ENCODE peak calls at places on chromosomes 13 and 19, in seven cellular contexts. One of them, this sample, is unnamed.

GRCh38 chr19:21463449-21464105 is 41.8 kb upstream of the ZNF429 start:
- DNase-seq in CD8-positive, alpha-beta T cell: no peak
- DNase-seq in transverse colon: peak
- DNase-seq in heart right ventricle: peak
- DNase-seq in dorsolateral prefrontal cortex: no peak
- DNase-seq in neuronal stem cell: peak
- DNase-seq in AG04450: no peak
- DNase-seq in this sample: peak

GRCh38 chr19:45814851-45815481 is at the start of gene RSPH6A:
- DNase-seq in neuronal stem cell: no peak
- DNase-seq in AG04450: no peak
- DNase-seq in heart right ventricle: no peak
- DNase-seq in transverse colon: no peak
- DNase-seq in dorsolateral prefrontal cortex: no peak
- DNase-seq in CD8-positive, alpha-beta T cell: no peak
- DNase-seq in this sample: no peak

GRCh38 chr13:76386316-76386715 is 499.9 kb downstream of the KCTD12 start:
- DNase-seq in transverse colon: no peak
- DNase-seq in neuronal stem cell: no peak
- DNase-seq in dorsolateral prefrontal cortex: no peak
- DNase-seq in CD8-positive, alpha-beta T cell: no peak
- DNase-seq in AG04450: no peak
- DNase-seq in heart right ventricle: no peak
- DNase-seq in this sample: no peak

GRCh38 chr13:100301418-100301817 is 212.5 kb downstream of the PCCA start:
- DNase-seq in CD8-positive, alpha-beta T cell: no peak
- DNase-seq in transverse colon: no peak
- DNase-seq in neuronal stem cell: no peak
- DNase-seq in AG04450: no peak
- DNase-seq in dorsolateral prefrontal cortex: no peak
- DNase-seq in heart right ventricle: peak
- DNase-seq in this sample: no peak

GRCh38 chr19:16355293-16356043 is 30.8 kb downstream of the KLF2 start:
- DNase-seq in transverse colon: no peak
- DNase-seq in CD8-positive, alpha-beta T cell: no peak
- DNase-seq in neuronal stem cell: no peak
- DNase-seq in dorsolateral prefrontal cortex: peak
- DNase-seq in heart right ventricle: peak
- DNase-seq in AG04450: no peak
- DNase-seq in this sample: no peak

GRCh38 chr13:33927315-33927714 is 109.4 kb downstream of the RFC3 start:
- DNase-seq in AG04450: no peak
- DNase-seq in dorsolateral prefrontal cortex: no peak
- DNase-seq in neuronal stem cell: no peak
- DNase-seq in transverse colon: no peak
- DNase-seq in CD8-positive, alpha-beta T cell: no peak
- DNase-seq in heart right ventricle: no peak
- DNase-seq in this sample: no peak

GRCh38 chr19:14315433-14315832 is 65.8 kb upstream of the ADGRE5 start:
- DNase-seq in transverse colon: no peak
- DNase-seq in dorsolateral prefrontal cortex: no peak
- DNase-seq in AG04450: no peak
- DNase-seq in heart right ventricle: no peak
- DNase-seq in CD8-positive, alpha-beta T cell: no peak
- DNase-seq in neuronal stem cell: no peak
- DNase-seq in this sample: no peak

GRCh38 chr13:87889241-87889640 is 218.1 kb downstream of the SLITRK5 start:
- DNase-seq in dorsolateral prefrontal cortex: no peak
- DNase-seq in CD8-positive, alpha-beta T cell: no peak
- DNase-seq in heart right ventricle: no peak
- DNase-seq in neuronal stem cell: no peak
- DNase-seq in AG04450: no peak
- DNase-seq in transverse colon: no peak
- DNase-seq in this sample: no peak

GRCh38 chr13:106484084-106484754 is 51.2 kb downstream of the EFNB2 start:
- DNase-seq in dorsolateral prefrontal cortex: no peak
- DNase-seq in transverse colon: no peak
- DNase-seq in CD8-positive, alpha-beta T cell: no peak
- DNase-seq in heart right ventricle: no peak
- DNase-seq in AG04450: no peak
- DNase-seq in neuronal stem cell: no peak
- DNase-seq in this sample: no peak

GRCh38 chr13:93227906-93228801 is 1.5 kb downstream of the GPC6 start:
- DNase-seq in heart right ventricle: peak
- DNase-seq in dorsolateral prefrontal cortex: peak
- DNase-seq in neuronal stem cell: peak
- DNase-seq in transverse colon: peak
- DNase-seq in CD8-positive, alpha-beta T cell: no peak
- DNase-seq in AG04450: no peak
- DNase-seq in this sample: peak

GRCh38 chr13:59680429-59681024 is 483.2 kb downstream of the DIAPH3 start:
- DNase-seq in CD8-positive, alpha-beta T cell: no peak
- DNase-seq in heart right ventricle: no peak
- DNase-seq in neuronal stem cell: no peak
- DNase-seq in AG04450: no peak
- DNase-seq in dorsolateral prefrontal cortex: no peak
- DNase-seq in transverse colon: no peak
- DNase-seq in this sample: no peak

GRCh38 chr13:46146898-46147297 is 35.1 kb downstream of the LCP1 start:
- DNase-seq in heart right ventricle: no peak
- DNase-seq in neuronal stem cell: no peak
- DNase-seq in CD8-positive, alpha-beta T cell: no peak
- DNase-seq in dorsolateral prefrontal cortex: peak
- DNase-seq in AG04450: no peak
- DNase-seq in transverse colon: no peak
- DNase-seq in this sample: no peak

GRCh38 chr19:56110515-56111448 is 10.3 kb downstream of the ZNF787 start:
- DNase-seq in AG04450: no peak
- DNase-seq in CD8-positive, alpha-beta T cell: no peak
- DNase-seq in neuronal stem cell: no peak
- DNase-seq in heart right ventricle: peak
- DNase-seq in dorsolateral prefrontal cortex: no peak
- DNase-seq in transverse colon: peak
- DNase-seq in this sample: no peak

GRCh38 chr19:56106993-56107392 is 14.1 kb downstream of the ZNF787 start:
- DNase-seq in neuronal stem cell: no peak
- DNase-seq in dorsolateral prefrontal cortex: no peak
- DNase-seq in heart right ventricle: no peak
- DNase-seq in AG04450: no peak
- DNase-seq in CD8-positive, alpha-beta T cell: no peak
- DNase-seq in transverse colon: no peak
- DNase-seq in this sample: no peak

GRCh38 chr19:56108447-56109195 is 12.5 kb downstream of the ZNF787 start:
- DNase-seq in CD8-positive, alpha-beta T cell: no peak
- DNase-seq in AG04450: no peak
- DNase-seq in neuronal stem cell: no peak
- DNase-seq in heart right ventricle: no peak
- DNase-seq in dorsolateral prefrontal cortex: no peak
- DNase-seq in transverse colon: no peak
- DNase-seq in this sample: peak

GRCh38 chr19:56107626-56108351 is 13.3 kb downstream of the ZNF787 start:
- DNase-seq in transverse colon: peak
- DNase-seq in dorsolateral prefrontal cortex: no peak
- DNase-seq in heart right ventricle: no peak
- DNase-seq in CD8-positive, alpha-beta T cell: no peak
- DNase-seq in neuronal stem cell: no peak
- DNase-seq in AG04450: no peak
- DNase-seq in this sample: no peak

GRCh38 chr19:56109216-56109615 is 11.9 kb downstream of the ZNF787 start:
- DNase-seq in heart right ventricle: no peak
- DNase-seq in AG04450: no peak
- DNase-seq in dorsolateral prefrontal cortex: no peak
- DNase-seq in neuronal stem cell: no peak
- DNase-seq in CD8-positive, alpha-beta T cell: no peak
- DNase-seq in transverse colon: no peak
- DNase-seq in this sample: no peak
- H3K27ac ChIP-seq in heart right ventricle: peak
- H3K27ac ChIP-seq in AG04450: no peak
- H3K27ac ChIP-seq in dorsolateral prefrontal cortex: peak
- H3K27ac ChIP-seq in neuronal stem cell: peak
- H3K27ac ChIP-seq in CD8-positive, alpha-beta T cell: no peak
- H3K27ac ChIP-seq in transverse colon: peak
- H3K27ac ChIP-seq in this sample: no peak

GRCh38 chr13:49453465-49453864 is 9.4 kb downstream of the SETDB2 start:
- DNase-seq in heart right ventricle: no peak
- DNase-seq in transverse colon: no peak
- DNase-seq in neuronal stem cell: no peak
- DNase-seq in dorsolateral prefrontal cortex: no peak
- DNase-seq in AG04450: no peak
- DNase-seq in CD8-positive, alpha-beta T cell: no peak
- DNase-seq in this sample: no peak

GRCh38 chr13:49457221-49457620 is 13.1 kb downstream of the SETDB2 start:
- DNase-seq in neuronal stem cell: no peak
- DNase-seq in CD8-positive, alpha-beta T cell: no peak
- DNase-seq in transverse colon: no peak
- DNase-seq in dorsolateral prefrontal cortex: no peak
- DNase-seq in AG04450: no peak
- DNase-seq in heart right ventricle: no peak
- DNase-seq in this sample: no peak

GRCh38 chr13:49455016-49455398 is 10.9 kb downstream of the SETDB2 start:
- DNase-seq in AG04450: no peak
- DNase-seq in neuronal stem cell: no peak
- DNase-seq in transverse colon: no peak
- DNase-seq in CD8-positive, alpha-beta T cell: no peak
- DNase-seq in heart right ventricle: no peak
- DNase-seq in dorsolateral prefrontal cortex: no peak
- DNase-seq in this sample: no peak

GRCh38 chr13:49454388-49455015 is 10.4 kb downstream of the SETDB2 start:
- DNase-seq in transverse colon: no peak
- DNase-seq in AG04450: peak
- DNase-seq in neuronal stem cell: no peak
- DNase-seq in dorsolateral prefrontal cortex: no peak
- DNase-seq in heart right ventricle: no peak
- DNase-seq in CD8-positive, alpha-beta T cell: no peak
- DNase-seq in this sample: no peak

GRCh38 chr13:49456156-49456555 is 12.1 kb downstream of the SETDB2 start:
- DNase-seq in neuronal stem cell: no peak
- DNase-seq in heart right ventricle: no peak
- DNase-seq in transverse colon: no peak
- DNase-seq in dorsolateral prefrontal cortex: no peak
- DNase-seq in CD8-positive, alpha-beta T cell: no peak
- DNase-seq in AG04450: no peak
- DNase-seq in this sample: no peak
- H3K27ac ChIP-seq in neuronal stem cell: no peak
- H3K27ac ChIP-seq in heart right ventricle: no peak
- H3K27ac ChIP-seq in transverse colon: no peak
- H3K27ac ChIP-seq in dorsolateral prefrontal cortex: no peak
- H3K27ac ChIP-seq in CD8-positive, alpha-beta T cell: no peak
- H3K27ac ChIP-seq in AG04450: no peak
- H3K27ac ChIP-seq in this sample: no peak

GRCh38 chr13:44365008-44365407 is 8.6 kb upstream of the SERP2 start:
- DNase-seq in AG04450: peak
- DNase-seq in transverse colon: no peak
- DNase-seq in neuronal stem cell: no peak
- DNase-seq in dorsolateral prefrontal cortex: no peak
- DNase-seq in heart right ventricle: no peak
- DNase-seq in CD8-positive, alpha-beta T cell: no peak
- DNase-seq in this sample: no peak

GRCh38 chr13:44362394-44363040 is 11.1 kb upstream of the SERP2 start:
- DNase-seq in AG04450: no peak
- DNase-seq in transverse colon: no peak
- DNase-seq in heart right ventricle: no peak
- DNase-seq in CD8-positive, alpha-beta T cell: no peak
- DNase-seq in neuronal stem cell: no peak
- DNase-seq in dorsolateral prefrontal cortex: no peak
- DNase-seq in this sample: no peak

GRCh38 chr13:44364601-44365000 is 9.0 kb upstream of the SERP2 start:
- DNase-seq in dorsolateral prefrontal cortex: no peak
- DNase-seq in neuronal stem cell: peak
- DNase-seq in transverse colon: no peak
- DNase-seq in heart right ventricle: no peak
- DNase-seq in CD8-positive, alpha-beta T cell: no peak
- DNase-seq in AG04450: no peak
- DNase-seq in this sample: no peak

GRCh38 chr13:44365899-44366298 is 7.7 kb upstream of the SERP2 start:
- DNase-seq in neuronal stem cell: no peak
- DNase-seq in heart right ventricle: no peak
- DNase-seq in AG04450: no peak
- DNase-seq in CD8-positive, alpha-beta T cell: no peak
- DNase-seq in transverse colon: no peak
- DNase-seq in dorsolateral prefrontal cortex: no peak
- DNase-seq in this sample: no peak

DNA sequence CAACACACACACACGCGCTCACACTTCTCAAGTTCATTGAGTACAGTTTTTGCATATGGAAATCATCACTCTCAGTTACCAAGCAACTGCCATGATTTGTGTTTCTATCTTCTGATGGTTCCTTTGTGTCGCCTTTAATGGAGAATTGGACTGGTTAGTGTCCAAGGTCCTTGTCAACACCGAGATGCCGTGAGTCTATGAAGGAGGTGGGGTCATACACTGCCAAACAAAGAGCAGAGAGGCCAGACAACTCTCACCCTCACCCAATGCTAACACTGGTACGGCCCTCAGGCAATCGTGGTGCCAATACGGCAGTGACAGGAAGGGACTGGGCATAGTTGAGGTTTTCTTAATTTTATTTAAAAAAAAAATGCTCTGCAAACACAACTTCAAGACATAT is 9.6 kb upstream of the SERP2 start:
- DNase-seq in dorsolateral prefrontal cortex: no peak
- DNase-seq in CD8-positive, alpha-beta T cell: no peak
- DNase-seq in transverse colon: no peak
- DNase-seq in neuronal stem cell: no peak
- DNase-seq in heart right ventricle: peak
- DNase-seq in AG04450: no peak
- DNase-seq in this sample: no peak
- H3K27ac ChIP-seq in dorsolateral prefrontal cortex: no peak
- H3K27ac ChIP-seq in CD8-positive, alpha-beta T cell: no peak
- H3K27ac ChIP-seq in transverse colon: peak
- H3K27ac ChIP-seq in neuronal stem cell: peak
- H3K27ac ChIP-seq in heart right ventricle: peak
- H3K27ac ChIP-seq in AG04450: no peak
- H3K27ac ChIP-seq in this sample: no peak

DNA sequence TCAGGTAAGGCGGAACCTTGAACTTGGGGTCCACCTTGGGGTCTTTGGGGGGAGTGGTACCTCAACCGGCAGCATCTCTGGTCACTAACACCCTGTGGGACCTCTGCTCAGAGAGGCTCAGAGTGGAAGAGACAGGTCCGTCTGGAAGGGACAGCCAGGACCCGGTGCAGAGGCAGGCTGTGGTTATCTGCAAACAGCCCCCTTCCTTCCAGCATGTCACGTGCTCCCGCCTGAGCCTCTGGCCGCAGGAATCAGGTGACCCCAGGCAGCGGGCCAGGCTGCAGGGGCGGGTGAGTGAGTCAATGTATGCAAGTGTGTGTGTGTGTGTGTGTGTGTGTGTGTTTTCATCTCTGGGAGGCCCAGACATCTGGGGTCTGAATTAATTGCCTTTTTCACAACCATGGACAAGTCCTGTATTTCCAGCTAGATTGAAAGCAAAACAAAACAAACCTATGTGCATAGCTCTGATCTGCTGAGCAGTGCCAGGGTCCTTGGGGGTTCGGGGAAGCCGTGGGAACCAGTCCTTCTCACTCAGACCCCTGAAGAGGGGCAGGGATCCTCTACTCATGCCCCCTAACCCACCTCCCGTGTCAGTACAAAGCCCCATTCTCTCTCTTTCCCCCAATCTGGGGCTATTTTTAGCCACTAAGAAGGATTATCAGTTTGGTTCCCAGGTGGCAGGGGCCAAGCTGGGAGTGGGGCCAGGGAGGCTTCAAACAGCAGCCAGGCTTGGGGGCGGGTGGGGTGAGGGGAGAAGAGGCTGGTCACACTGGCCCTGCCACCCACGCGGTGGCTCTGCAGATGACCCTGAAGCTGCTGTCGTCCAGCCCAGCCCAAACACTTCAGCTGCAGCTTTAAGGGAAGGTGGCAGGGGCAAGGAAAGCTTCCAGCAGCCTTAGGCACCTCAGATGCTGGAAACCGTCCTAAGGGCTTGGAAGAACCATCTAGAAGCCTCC is 31.4 kb downstream of the CERS4 start:
- DNase-seq in heart right ventricle: peak
- DNase-seq in transverse colon: peak
- DNase-seq in AG04450: peak
- DNase-seq in CD8-positive, alpha-beta T cell: peak
- DNase-seq in neuronal stem cell: peak
- DNase-seq in dorsolateral prefrontal cortex: peak
- DNase-seq in this sample: peak
- H3K27ac ChIP-seq in heart right ventricle: peak
- H3K27ac ChIP-seq in transverse colon: peak
- H3K27ac ChIP-seq in AG04450: peak
- H3K27ac ChIP-seq in CD8-positive, alpha-beta T cell: no peak
- H3K27ac ChIP-seq in neuronal stem cell: peak
- H3K27ac ChIP-seq in dorsolateral prefrontal cortex: peak
- H3K27ac ChIP-seq in this sample: no peak

This sample was measured in aorta.